ENCODE peak calls at places on chromosomes 13 and 19, in five cellular contexts. One of them, this sample, is unnamed.

GRCh38 chr19:31975461-31975860 is 369.9 kb upstream of the ZNF507 start:
- DNase-seq in fibroblast of pulmonary artery: no peak
- DNase-seq in H9: no peak
- DNase-seq in cardiac muscle cell: no peak
- DNase-seq in AG10803: no peak
- DNase-seq in this sample: no peak

GRCh38 chr13:91058066-91058465 is 289.4 kb upstream of the MIR17HG start:
- DNase-seq in fibroblast of pulmonary artery: peak
- DNase-seq in H9: peak
- DNase-seq in cardiac muscle cell: peak
- DNase-seq in AG10803: no peak
- DNase-seq in this sample: peak

GRCh38 chr19:11693505-11694499 is 44.9 kb downstream of the ZNF823 start:
- DNase-seq in fibroblast of pulmonary artery: peak
- DNase-seq in H9: peak
- DNase-seq in cardiac muscle cell: peak
- DNase-seq in AG10803: peak
- DNase-seq in this sample: peak

GRCh38 chr19:3580156-3580955 is 4.9 kb upstream of the GIPC3 start:
- DNase-seq in fibroblast of pulmonary artery: peak
- DNase-seq in H9: no peak
- DNase-seq in cardiac muscle cell: peak
- DNase-seq in AG10803: peak
- DNase-seq in this sample: peak

GRCh38 chr19:13748169-13748884 is 16.0 kb upstream of the MRI1 start:
- DNase-seq in fibroblast of pulmonary artery: peak
- DNase-seq in H9: no peak
- DNase-seq in cardiac muscle cell: peak
- DNase-seq in AG10803: peak
- DNase-seq in this sample: peak

GRCh38 chr13:99868767-99869166 is 102.8 kb downstream of the ZIC5 start:
- DNase-seq in fibroblast of pulmonary artery: no peak
- DNase-seq in H9: no peak
- DNase-seq in cardiac muscle cell: no peak
- DNase-seq in AG10803: no peak
- DNase-seq in this sample: no peak

GRCh38 chr13:106417467-106418110 is 117.9 kb downstream of the EFNB2 start:
- DNase-seq in fibroblast of pulmonary artery: no peak
- DNase-seq in H9: peak
- DNase-seq in cardiac muscle cell: no peak
- DNase-seq in AG10803: peak
- DNase-seq in this sample: no peak

GRCh38 chr13:49347650-49348385 is 96.0 kb downstream of the CAB39L start:
- DNase-seq in fibroblast of pulmonary artery: no peak
- DNase-seq in H9: peak
- DNase-seq in cardiac muscle cell: no peak
- DNase-seq in AG10803: no peak
- DNase-seq in this sample: peak

GRCh38 chr19:17751103-17751911 is at the start of gene FCHO1:
- DNase-seq in fibroblast of pulmonary artery: no peak
- DNase-seq in H9: no peak
- DNase-seq in cardiac muscle cell: no peak
- DNase-seq in AG10803: no peak
- DNase-seq in this sample: no peak

GRCh38 chr19:46731007-46731501 is 14.1 kb upstream of the PRKD2 start:
- DNase-seq in fibroblast of pulmonary artery: peak
- DNase-seq in H9: no peak
- DNase-seq in cardiac muscle cell: peak
- DNase-seq in AG10803: peak
- DNase-seq in this sample: peak

GRCh38 chr13:113851480-113851803 is 12.4 kb downstream of the GAS6 start:
- DNase-seq in fibroblast of pulmonary artery: no peak
- DNase-seq in H9: no peak
- DNase-seq in cardiac muscle cell: no peak
- DNase-seq in AG10803: no peak
- DNase-seq in this sample: no peak

GRCh38 chr19:16309653-16310052 is 15.0 kb upstream of the KLF2 start:
- DNase-seq in fibroblast of pulmonary artery: no peak
- DNase-seq in H9: no peak
- DNase-seq in cardiac muscle cell: no peak
- DNase-seq in AG10803: no peak
- DNase-seq in this sample: no peak

GRCh38 chr13:60759499-60759898 is 362.5 kb downstream of the TDRD3 start:
- DNase-seq in fibroblast of pulmonary artery: peak
- DNase-seq in H9: no peak
- DNase-seq in cardiac muscle cell: peak
- DNase-seq in AG10803: no peak
- DNase-seq in this sample: no peak

GRCh38 chr19:33280351-33280921 is 21.9 kb downstream of the CEBPA start:
- DNase-seq in fibroblast of pulmonary artery: no peak
- DNase-seq in H9: no peak
- DNase-seq in cardiac muscle cell: no peak
- DNase-seq in AG10803: no peak
- DNase-seq in this sample: no peak

GRCh38 chr13:67303661-67304333 is 73.7 kb upstream of the PCDH9 start:
- DNase-seq in fibroblast of pulmonary artery: no peak
- DNase-seq in H9: no peak
- DNase-seq in cardiac muscle cell: no peak
- DNase-seq in AG10803: no peak
- DNase-seq in this sample: no peak

GRCh38 chr19:15223649-15224371 is 8.4 kb downstream of the EPHX3 start:
- DNase-seq in fibroblast of pulmonary artery: peak
- DNase-seq in H9: no peak
- DNase-seq in cardiac muscle cell: peak
- DNase-seq in AG10803: no peak
- DNase-seq in this sample: no peak

GRCh38 chr13:72696590-72696989 is 30.8 kb downstream of the MZT1 start:
- DNase-seq in fibroblast of pulmonary artery: peak
- DNase-seq in H9: no peak
- DNase-seq in cardiac muscle cell: peak
- DNase-seq in AG10803: peak
- DNase-seq in this sample: peak
- TF ChIP-seq CTCF in fibroblast of pulmonary artery: peak
- TF ChIP-seq CTCF in H9: no peak
- TF ChIP-seq CTCF in cardiac muscle cell: peak
- TF ChIP-seq CTCF in AG10803: peak
- TF ChIP-seq CTCF in this sample: peak

GRCh38 chr19:41816761-41817160 is 20.4 kb downstream of the CEACAM3 start:
- DNase-seq in fibroblast of pulmonary artery: no peak
- DNase-seq in H9: no peak
- DNase-seq in cardiac muscle cell: no peak
- DNase-seq in AG10803: no peak
- DNase-seq in this sample: no peak

GRCh38 chr19:41815301-41815700 is 18.9 kb downstream of the CEACAM3 start:
- DNase-seq in fibroblast of pulmonary artery: no peak
- DNase-seq in H9: no peak
- DNase-seq in cardiac muscle cell: no peak
- DNase-seq in AG10803: no peak
- DNase-seq in this sample: no peak

DNA sequence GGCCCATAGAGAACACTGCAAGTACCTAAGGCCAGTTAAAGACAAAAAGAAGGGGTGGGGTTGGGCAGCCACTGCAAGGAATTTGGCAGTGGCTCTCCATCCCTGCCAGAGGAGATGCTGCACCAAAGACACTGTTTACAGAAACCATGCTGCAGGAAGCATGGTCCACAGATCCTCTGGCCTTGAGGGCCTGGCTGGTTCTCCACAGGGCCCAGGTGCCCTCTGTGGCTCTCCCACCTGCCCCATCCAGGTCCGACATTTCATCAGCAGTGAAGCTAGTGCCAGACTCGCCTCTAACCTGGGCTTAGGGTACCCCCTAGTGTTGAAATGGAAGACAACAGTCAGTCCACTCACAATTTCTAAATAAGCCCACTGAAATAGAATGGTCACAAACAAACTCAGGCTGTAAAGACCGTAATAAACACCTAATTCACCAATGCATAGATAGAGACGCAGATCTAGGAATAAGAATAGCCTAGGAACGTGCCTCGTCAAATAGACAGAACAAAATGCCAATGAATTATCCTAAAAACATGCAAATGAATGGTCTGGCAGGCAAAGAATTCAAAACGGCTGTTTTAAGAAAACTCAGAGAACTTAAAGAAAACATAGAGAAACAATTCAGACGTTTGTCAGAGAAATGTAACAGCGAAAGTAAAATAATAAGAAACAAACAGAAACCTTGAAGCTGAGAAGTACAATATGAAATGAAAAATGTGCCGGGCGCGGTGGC is 23.3 kb downstream of the LYPD4 start:
- DNase-seq in fibroblast of pulmonary artery: peak
- DNase-seq in H9: peak
- DNase-seq in cardiac muscle cell: peak
- DNase-seq in AG10803: no peak
- DNase-seq in this sample: peak
- TF ChIP-seq CTCF in fibroblast of pulmonary artery: peak
- TF ChIP-seq CTCF in H9: peak
- TF ChIP-seq CTCF in cardiac muscle cell: peak
- TF ChIP-seq CTCF in AG10803: peak
- TF ChIP-seq CTCF in this sample: peak

DNA sequence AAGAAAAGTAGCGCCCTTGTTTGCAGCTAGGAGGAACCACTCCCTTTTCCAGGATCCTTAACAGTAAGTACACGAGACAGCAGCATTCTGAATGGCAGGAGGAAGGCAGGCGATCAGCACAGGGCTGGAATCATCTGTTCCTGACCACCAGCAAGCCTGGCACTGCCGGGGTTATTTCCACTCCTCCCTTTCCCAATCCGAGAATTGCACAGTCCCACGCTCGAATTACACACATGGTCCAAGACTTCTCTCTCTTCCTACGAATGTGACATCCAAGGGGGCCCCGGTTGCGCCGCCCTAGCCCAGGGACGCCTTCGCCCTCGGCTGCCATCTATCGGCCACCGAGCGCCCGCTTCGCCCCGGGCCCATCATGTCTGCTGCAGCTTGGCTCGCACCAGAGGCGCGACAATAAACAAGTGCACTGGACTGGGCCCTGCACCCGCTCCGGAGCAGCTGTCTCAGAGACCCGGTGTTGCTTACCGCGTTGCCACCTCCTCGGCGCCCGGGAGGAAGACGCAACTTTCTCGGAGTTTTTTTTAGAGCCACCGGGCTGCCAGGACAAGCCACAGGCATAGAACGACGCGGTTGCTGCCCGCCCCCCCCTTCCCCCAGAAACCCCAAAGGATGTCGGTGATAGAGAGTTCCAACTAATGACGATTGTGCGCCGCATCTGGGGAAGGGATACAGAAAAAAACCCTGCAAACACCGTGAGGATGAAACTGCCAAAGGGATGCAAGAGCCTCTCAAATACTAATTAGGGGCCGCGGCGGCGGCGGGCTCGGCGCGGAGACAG is at the start of gene SLITRK5:
- DNase-seq in fibroblast of pulmonary artery: peak
- DNase-seq in H9: peak
- DNase-seq in cardiac muscle cell: peak
- DNase-seq in AG10803: peak
- DNase-seq in this sample: peak
- TF ChIP-seq CTCF in fibroblast of pulmonary artery: peak
- TF ChIP-seq CTCF in H9: peak
- TF ChIP-seq CTCF in cardiac muscle cell: peak
- TF ChIP-seq CTCF in AG10803: peak
- TF ChIP-seq CTCF in this sample: peak

DNA sequence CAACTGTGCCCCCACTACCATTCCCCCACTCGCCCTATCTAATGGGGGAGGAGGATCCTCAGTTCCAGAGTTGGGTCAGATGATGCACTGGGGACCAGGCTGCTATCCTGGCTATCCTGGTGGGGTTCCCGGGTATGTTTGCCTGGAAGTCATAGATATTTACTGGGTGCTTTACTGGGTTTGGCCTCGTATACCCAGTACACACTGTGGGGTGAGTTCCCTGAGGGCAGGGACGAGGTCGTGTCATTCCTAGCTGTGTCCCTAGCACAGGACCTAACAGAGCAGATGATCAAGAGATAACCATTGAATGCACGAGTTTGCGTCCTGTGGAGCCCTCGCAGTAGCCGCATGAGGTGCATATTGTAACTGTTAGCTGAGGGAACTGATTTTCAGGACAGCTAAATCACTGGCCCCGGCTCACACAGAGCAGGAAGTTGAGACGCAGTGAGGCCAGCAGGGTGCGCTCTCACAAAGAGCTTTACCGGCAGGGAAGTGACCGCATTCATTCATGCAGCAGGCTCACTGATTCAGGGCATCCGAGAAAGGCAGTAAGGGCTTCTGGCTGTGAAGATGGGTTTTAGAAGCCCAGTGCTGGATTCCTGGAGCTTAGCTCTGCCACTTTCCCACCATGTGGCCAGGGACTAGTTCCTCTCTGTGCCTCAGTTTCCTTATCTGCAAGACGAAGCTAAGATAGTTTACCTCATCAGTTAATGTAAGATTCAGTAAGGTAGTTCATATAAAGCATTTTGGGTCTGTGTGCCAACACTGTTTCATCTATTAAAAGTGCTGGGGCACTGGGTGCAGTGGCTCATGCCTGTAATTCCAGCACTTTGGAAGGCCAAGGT is 6.0 kb downstream of the RUVBL2 start:
- DNase-seq in fibroblast of pulmonary artery: peak
- DNase-seq in H9: peak
- DNase-seq in cardiac muscle cell: peak
- DNase-seq in AG10803: peak
- DNase-seq in this sample: peak
- TF ChIP-seq CTCF in fibroblast of pulmonary artery: peak
- TF ChIP-seq CTCF in H9: peak
- TF ChIP-seq CTCF in cardiac muscle cell: peak
- TF ChIP-seq CTCF in AG10803: peak
- TF ChIP-seq CTCF in this sample: peak

DNA sequence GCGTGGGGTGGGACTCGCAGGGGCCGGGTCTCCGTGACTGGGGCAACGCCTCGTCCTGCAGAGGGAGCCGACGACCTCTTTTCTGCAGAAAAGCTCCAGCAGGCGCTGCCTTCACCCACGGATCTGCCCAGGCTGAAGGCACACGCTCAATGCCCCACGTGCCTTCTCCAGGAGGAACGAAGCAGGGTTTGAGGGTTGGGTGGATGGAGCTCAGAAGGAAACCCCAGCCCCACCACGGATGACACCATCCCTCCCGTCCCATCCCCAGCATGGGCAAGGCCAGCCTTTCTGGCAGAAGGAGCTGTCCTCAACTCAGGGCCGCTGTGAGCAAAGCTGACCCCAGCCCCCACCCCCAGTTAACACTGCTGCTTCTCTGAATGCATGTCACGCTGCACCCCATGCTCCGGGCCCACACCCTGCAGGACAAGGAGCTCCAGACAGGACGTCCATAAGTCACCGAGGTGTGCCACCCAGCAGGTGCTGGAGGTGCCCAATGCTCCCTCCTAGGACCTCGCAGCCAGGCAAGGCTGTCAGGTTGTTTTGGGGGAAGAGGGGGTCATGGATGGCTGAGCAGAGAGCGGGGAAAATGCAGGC is 7.4 kb downstream of the C19orf25 start:
- DNase-seq in fibroblast of pulmonary artery: no peak
- DNase-seq in H9: no peak
- DNase-seq in cardiac muscle cell: no peak
- DNase-seq in AG10803: no peak
- DNase-seq in this sample: no peak
- TF ChIP-seq CTCF in fibroblast of pulmonary artery: no peak
- TF ChIP-seq CTCF in H9: no peak
- TF ChIP-seq CTCF in cardiac muscle cell: no peak
- TF ChIP-seq CTCF in AG10803: peak
- TF ChIP-seq CTCF in this sample: no peak

GRCh38 chr19:56222901-56223300 is 20.8 kb downstream of the ZSCAN5C start:
- DNase-seq in fibroblast of pulmonary artery: no peak
- DNase-seq in H9: no peak
- DNase-seq in cardiac muscle cell: no peak
- DNase-seq in AG10803: no peak
- DNase-seq in this sample: no peak
- TF ChIP-seq CTCF in fibroblast of pulmonary artery: no peak
- TF ChIP-seq CTCF in H9: peak
- TF ChIP-seq CTCF in cardiac muscle cell: no peak
- TF ChIP-seq CTCF in AG10803: no peak
- TF ChIP-seq CTCF in this sample: no peak

This sample was measured in MCF 10A.